ENCODE peak calls at places on chromosomes 5 and 9, in four cellular contexts. B is ACHN; D is T-helper 9 cell; X is activated gamma-delta T cell treated with anti-CD3 and anti-CD28 coated beads, Interleukin-2, amount 50 U/mL, for 16 hours. M is an unnamed sample.
A peak's percentile ranks its signal among the peaks of the same experiment; 100 is the strongest.

GRCh38 chr5:102628449-102629175 is 126.5 kb upstream of the PAM start:
- DNase-seq in B (no peak), D (no peak), X (no peak), M (peak; percentile 67)

GRCh38 chr5:78886650-78887230 is 98.4 kb downstream of the ARSB start:
- DNase-seq in B (peak; percentile 20), D (no peak), X (no peak), M (no peak)

GRCh38 chr5:72459089-72459661 is 48.0 kb downstream of the ZNF366 start:
- DNase-seq in B (no peak), D (no peak), X (no peak), M (no peak)

GRCh38 chr5:179801304-179802206 is 5.1 kb downstream of the MGAT4B start:
- DNase-seq in B (no peak), D (peak; percentile 78), X (peak; percentile 79), M (no peak)

GRCh38 chr5:11619339-11620028 is 284.8 kb downstream of the CTNND2 start:
- DNase-seq in B (peak; percentile 28), D (no peak), X (no peak), M (no peak)

GRCh38 chr9:132066057-132066456 is 13.6 kb downstream of the MED27 start:
- DNase-seq in B (no peak), D (no peak), X (no peak), M (no peak)

GRCh38 chr5:172455511-172456061 is 1.3 kb upstream of the SH3PXD2B start:
- DNase-seq in B (peak; percentile 25), D (no peak), X (no peak), M (peak; percentile 79)

GRCh38 chr5:68339921-68340321 is 124.4 kb downstream of the PIK3R1 start:
- DNase-seq in B (no peak), D (no peak), X (no peak), M (peak; percentile 21)

GRCh38 chr9:126829035-126829434 is 24.2 kb downstream of the ZBTB43 start:
- DNase-seq in B (no peak), D (no peak), X (no peak), M (no peak)

GRCh38 chr5:131109540-131110255 is 55.4 kb downstream of the HINT1 start:
- DNase-seq in B (peak; percentile 39), D (no peak), X (no peak), M (peak; percentile 57)

GRCh38 chr9:71909887-71910601 is 949 bp downstream of the ABHD17B start:
- DNase-seq in B (peak; percentile 42), D (peak; percentile 16), X (no peak), M (peak; percentile 47)